ENCODE peak calls at places on chromosome 14, in eight cellular contexts. One of them, this sample, is unnamed.
A peak's percentile ranks its signal among the peaks of the same experiment; 100 is the strongest.

GRCh38 chr14:68199465-68200145 is 380.0 kb downstream of the RAD51B start:
- DNase-seq in left ventricle myocardium inferior: peak; percentile 18
- DNase-seq in fibroblast of lung: no peak
- DNase-seq in mammary epithelial cell: no peak
- DNase-seq in WERI-Rb-1: no peak
- DNase-seq in brain microvascular endothelial cell: peak; percentile 82
- DNase-seq in heart right ventricle: peak; percentile 16
- DNase-seq in CD4-positive, alpha-beta T cell: no peak
- DNase-seq in this sample: no peak

GRCh38 chr14:30034049-30034635 is 106.5 kb upstream of the PRKD1 start:
- DNase-seq in mammary epithelial cell: no peak
- DNase-seq in heart right ventricle: no peak
- DNase-seq in left ventricle myocardium inferior: no peak
- DNase-seq in fibroblast of lung: peak; percentile 6
- DNase-seq in brain microvascular endothelial cell: no peak
- DNase-seq in WERI-Rb-1: no peak
- DNase-seq in CD4-positive, alpha-beta T cell: no peak
- DNase-seq in this sample: no peak

GRCh38 chr14:103055693-103056092 is 1.7 kb downstream of the CDC42BPB start:
- DNase-seq in left ventricle myocardium inferior: no peak
- DNase-seq in fibroblast of lung: no peak
- DNase-seq in mammary epithelial cell: no peak
- DNase-seq in brain microvascular endothelial cell: no peak
- DNase-seq in heart right ventricle: no peak
- DNase-seq in CD4-positive, alpha-beta T cell: no peak
- DNase-seq in WERI-Rb-1: no peak
- DNase-seq in this sample: no peak

GRCh38 chr14:103676881-103677675 is 38.2 kb downstream of the XRCC3 start:
- DNase-seq in WERI-Rb-1: no peak
- DNase-seq in left ventricle myocardium inferior: no peak
- DNase-seq in brain microvascular endothelial cell: no peak
- DNase-seq in heart right ventricle: no peak
- DNase-seq in mammary epithelial cell: no peak
- DNase-seq in CD4-positive, alpha-beta T cell: no peak
- DNase-seq in fibroblast of lung: no peak
- DNase-seq in this sample: no peak

GRCh38 chr14:66001356-66001755 is 484.8 kb upstream of the CCDC196 start:
- DNase-seq in mammary epithelial cell: no peak
- DNase-seq in WERI-Rb-1: no peak
- DNase-seq in heart right ventricle: no peak
- DNase-seq in fibroblast of lung: no peak
- DNase-seq in CD4-positive, alpha-beta T cell: no peak
- DNase-seq in brain microvascular endothelial cell: no peak
- DNase-seq in left ventricle myocardium inferior: no peak
- DNase-seq in this sample: no peak

GRCh38 chr14:29039171-29039570 is 272.6 kb downstream of the FOXG1 start:
- DNase-seq in brain microvascular endothelial cell: no peak
- DNase-seq in CD4-positive, alpha-beta T cell: no peak
- DNase-seq in fibroblast of lung: peak; percentile 20
- DNase-seq in WERI-Rb-1: no peak
- DNase-seq in mammary epithelial cell: no peak
- DNase-seq in heart right ventricle: no peak
- DNase-seq in left ventricle myocardium inferior: no peak
- DNase-seq in this sample: no peak

GRCh38 chr14:87522575-87522974 is 470.4 kb downstream of the GALC start:
- DNase-seq in mammary epithelial cell: peak; percentile 66
- DNase-seq in CD4-positive, alpha-beta T cell: no peak
- DNase-seq in brain microvascular endothelial cell: no peak
- DNase-seq in WERI-Rb-1: peak; percentile 43
- DNase-seq in left ventricle myocardium inferior: no peak
- DNase-seq in fibroblast of lung: no peak
- DNase-seq in heart right ventricle: no peak
- DNase-seq in this sample: peak; percentile 15

GRCh38 chr14:69005432-69006148 is 26.5 kb upstream of the ACTN1 start:
- DNase-seq in CD4-positive, alpha-beta T cell: no peak
- DNase-seq in left ventricle myocardium inferior: peak; percentile 22
- DNase-seq in fibroblast of lung: peak; percentile 77
- DNase-seq in mammary epithelial cell: peak; percentile 88
- DNase-seq in heart right ventricle: peak; percentile 29
- DNase-seq in WERI-Rb-1: no peak
- DNase-seq in brain microvascular endothelial cell: peak; percentile 89
- DNase-seq in this sample: peak; percentile 95

GRCh38 chr14:93941293-93941910 is 14.3 kb downstream of the FAM181A start:
- DNase-seq in left ventricle myocardium inferior: no peak
- DNase-seq in CD4-positive, alpha-beta T cell: no peak
- DNase-seq in brain microvascular endothelial cell: peak; percentile 80
- DNase-seq in WERI-Rb-1: no peak
- DNase-seq in mammary epithelial cell: peak; percentile 96
- DNase-seq in fibroblast of lung: peak; percentile 68
- DNase-seq in heart right ventricle: no peak
- DNase-seq in this sample: peak; percentile 81

GRCh38 chr14:104975481-104976197 is 2.5 kb downstream of the AHNAK2 start:
- DNase-seq in heart right ventricle: no peak
- DNase-seq in WERI-Rb-1: peak; percentile 46
- DNase-seq in left ventricle myocardium inferior: peak; percentile 14
- DNase-seq in mammary epithelial cell: no peak
- DNase-seq in CD4-positive, alpha-beta T cell: no peak
- DNase-seq in brain microvascular endothelial cell: no peak
- DNase-seq in fibroblast of lung: no peak
- DNase-seq in this sample: no peak

GRCh38 chr14:37397941-37398215 is 197.2 kb downstream of the FOXA1 start:
- DNase-seq in CD4-positive, alpha-beta T cell: no peak
- DNase-seq in fibroblast of lung: no peak
- DNase-seq in WERI-Rb-1: no peak
- DNase-seq in left ventricle myocardium inferior: no peak
- DNase-seq in brain microvascular endothelial cell: no peak
- DNase-seq in heart right ventricle: no peak
- DNase-seq in mammary epithelial cell: no peak
- DNase-seq in this sample: no peak

GRCh38 chr14:79809849-79810612 is 401.3 kb downstream of the DIO2 start:
- DNase-seq in CD4-positive, alpha-beta T cell: no peak
- DNase-seq in fibroblast of lung: peak; percentile 8
- DNase-seq in mammary epithelial cell: no peak
- DNase-seq in WERI-Rb-1: peak; percentile 39
- DNase-seq in left ventricle myocardium inferior: no peak
- DNase-seq in heart right ventricle: no peak
- DNase-seq in brain microvascular endothelial cell: peak; percentile 45
- DNase-seq in this sample: no peak

GRCh38 chr14:78253986-78254385 is 83.8 kb downstream of the NRXN3 start:
- DNase-seq in CD4-positive, alpha-beta T cell: no peak
- DNase-seq in fibroblast of lung: no peak
- DNase-seq in mammary epithelial cell: peak; percentile 63
- DNase-seq in brain microvascular endothelial cell: peak; percentile 11
- DNase-seq in heart right ventricle: no peak
- DNase-seq in left ventricle myocardium inferior: no peak
- DNase-seq in WERI-Rb-1: no peak
- DNase-seq in this sample: peak; percentile 83

GRCh38 chr14:56422703-56423213 is 156.8 kb upstream of the TMEM260 start:
- DNase-seq in left ventricle myocardium inferior: peak; percentile 24
- DNase-seq in WERI-Rb-1: peak; percentile 41
- DNase-seq in CD4-positive, alpha-beta T cell: no peak
- DNase-seq in fibroblast of lung: peak; percentile 87
- DNase-seq in mammary epithelial cell: peak; percentile 32
- DNase-seq in brain microvascular endothelial cell: peak; percentile 73
- DNase-seq in heart right ventricle: peak; percentile 11
- DNase-seq in this sample: peak; percentile 56

GRCh38 chr14:22185191-22185590 is 403.8 kb downstream of the DAD1 start:
- DNase-seq in heart right ventricle: no peak
- DNase-seq in CD4-positive, alpha-beta T cell: no peak
- DNase-seq in left ventricle myocardium inferior: no peak
- DNase-seq in WERI-Rb-1: no peak
- DNase-seq in fibroblast of lung: peak; percentile 46
- DNase-seq in brain microvascular endothelial cell: peak; percentile 76
- DNase-seq in mammary epithelial cell: peak; percentile 25
- DNase-seq in this sample: no peak

DNA sequence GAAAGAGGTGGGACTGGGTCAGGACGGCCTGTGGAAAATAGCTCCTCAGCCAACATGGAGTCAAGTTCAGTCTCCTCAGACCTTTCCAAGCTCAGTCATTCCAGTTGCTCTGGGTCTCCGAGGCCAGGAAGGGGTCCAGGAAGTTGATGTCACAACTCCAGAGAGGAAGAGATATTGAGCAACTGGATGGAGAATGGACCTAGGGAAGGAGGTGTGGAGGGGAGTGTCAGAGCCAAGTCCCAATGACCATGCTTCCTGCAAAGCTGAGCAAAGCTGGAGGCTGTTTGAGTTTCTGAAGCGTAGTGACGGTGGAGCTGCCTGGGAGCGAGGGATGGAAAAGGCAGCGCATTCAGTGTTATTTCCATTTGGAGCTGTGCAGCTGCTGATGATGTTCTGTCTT is 86.1 kb downstream of the SLC24A4 start:
- DNase-seq in CD4-positive, alpha-beta T cell: no peak
- DNase-seq in WERI-Rb-1: no peak
- DNase-seq in left ventricle myocardium inferior: peak; percentile 22
- DNase-seq in heart right ventricle: no peak
- DNase-seq in brain microvascular endothelial cell: no peak
- DNase-seq in mammary epithelial cell: no peak
- DNase-seq in fibroblast of lung: no peak
- DNase-seq in this sample: no peak
- H3K27ac ChIP-seq in CD4-positive, alpha-beta T cell: no peak overlapping the region
- H3K27ac ChIP-seq in WERI-Rb-1: no peak overlapping the region
- H3K27ac ChIP-seq in left ventricle myocardium inferior: peak overlapping the region; percentile 30
- H3K27ac ChIP-seq in heart right ventricle: no peak overlapping the region
- H3K27ac ChIP-seq in brain microvascular endothelial cell: no peak overlapping the region
- H3K27ac ChIP-seq in mammary epithelial cell: no peak overlapping the region
- H3K27ac ChIP-seq in fibroblast of lung: no peak overlapping the region
- H3K27ac ChIP-seq in this sample: no peak overlapping the region

DNA sequence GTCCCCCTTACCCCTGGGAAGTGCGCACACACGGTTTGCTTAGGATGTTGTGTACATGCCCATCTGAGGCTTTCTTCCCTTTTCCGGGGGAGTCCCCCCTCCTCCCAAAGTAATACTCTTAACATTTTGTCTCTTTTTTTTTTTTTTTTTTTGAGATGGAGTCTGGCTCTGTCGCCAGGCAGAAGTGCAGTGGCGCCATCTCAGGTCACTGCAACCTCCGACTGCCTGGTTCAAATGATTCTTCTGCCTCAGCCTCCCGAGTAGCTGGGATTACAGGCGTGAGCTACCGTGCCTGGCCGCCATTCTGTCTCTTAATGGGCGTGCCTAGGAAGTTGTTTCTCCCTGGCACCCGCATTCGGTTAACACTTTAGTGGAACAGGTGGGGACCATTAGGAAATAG is 4.5 kb upstream of the GMFB start:
- DNase-seq in heart right ventricle: no peak
- DNase-seq in mammary epithelial cell: no peak
- DNase-seq in brain microvascular endothelial cell: no peak
- DNase-seq in left ventricle myocardium inferior: no peak
- DNase-seq in fibroblast of lung: no peak
- DNase-seq in CD4-positive, alpha-beta T cell: no peak
- DNase-seq in WERI-Rb-1: peak; percentile 30
- DNase-seq in this sample: no peak
- TF ChIP-seq CTCF in heart right ventricle: no peak
- TF ChIP-seq CTCF in mammary epithelial cell: peak; percentile 20
- TF ChIP-seq CTCF in brain microvascular endothelial cell: no peak
- TF ChIP-seq CTCF in left ventricle myocardium inferior: no peak
- TF ChIP-seq CTCF in fibroblast of lung: no peak
- TF ChIP-seq CTCF in CD4-positive, alpha-beta T cell: no peak
- TF ChIP-seq CTCF in WERI-Rb-1: peak; percentile 25
- TF ChIP-seq CTCF in this sample: no peak

GRCh38 chr14:54653764-54654469 is 87.0 kb downstream of the SAMD4A start:
- DNase-seq in WERI-Rb-1: peak; percentile 72
- DNase-seq in left ventricle myocardium inferior: peak; percentile 55
- DNase-seq in mammary epithelial cell: peak; percentile 55
- DNase-seq in brain microvascular endothelial cell: peak; percentile 81
- DNase-seq in fibroblast of lung: peak; percentile 71
- DNase-seq in heart right ventricle: peak; percentile 46
- DNase-seq in CD4-positive, alpha-beta T cell: no peak
- DNase-seq in this sample: no peak
- H3K27ac ChIP-seq in WERI-Rb-1: peak overlapping the region; percentile 43
- H3K27ac ChIP-seq in left ventricle myocardium inferior: peak overlapping the region; percentile 90
- H3K27ac ChIP-seq in mammary epithelial cell: peak overlapping the region; percentile 33
- H3K27ac ChIP-seq in brain microvascular endothelial cell: peak overlapping the region; percentile 94
- H3K27ac ChIP-seq in fibroblast of lung: peak overlapping the region; percentile 96
- H3K27ac ChIP-seq in heart right ventricle: peak overlapping the region; percentile 84
- H3K27ac ChIP-seq in CD4-positive, alpha-beta T cell: no peak overlapping the region
- H3K27ac ChIP-seq in this sample: no peak overlapping the region

GRCh38 chr14:32761381-32761968 is 177.2 kb upstream of the NPAS3 start:
- DNase-seq in brain microvascular endothelial cell: peak; percentile 63
- DNase-seq in fibroblast of lung: peak; percentile 21
- DNase-seq in CD4-positive, alpha-beta T cell: no peak
- DNase-seq in WERI-Rb-1: no peak
- DNase-seq in heart right ventricle: no peak
- DNase-seq in mammary epithelial cell: no peak
- DNase-seq in left ventricle myocardium inferior: no peak
- DNase-seq in this sample: peak; percentile 2

GRCh38 chr14:32754209-32754608 is 184.5 kb upstream of the NPAS3 start:
- DNase-seq in CD4-positive, alpha-beta T cell: no peak
- DNase-seq in heart right ventricle: no peak
- DNase-seq in left ventricle myocardium inferior: no peak
- DNase-seq in brain microvascular endothelial cell: no peak
- DNase-seq in fibroblast of lung: no peak
- DNase-seq in mammary epithelial cell: no peak
- DNase-seq in WERI-Rb-1: no peak
- DNase-seq in this sample: no peak

GRCh38 chr14:32756173-32756572 is 182.5 kb upstream of the NPAS3 start:
- DNase-seq in left ventricle myocardium inferior: no peak
- DNase-seq in brain microvascular endothelial cell: no peak
- DNase-seq in fibroblast of lung: no peak
- DNase-seq in WERI-Rb-1: no peak
- DNase-seq in mammary epithelial cell: no peak
- DNase-seq in heart right ventricle: no peak
- DNase-seq in CD4-positive, alpha-beta T cell: no peak
- DNase-seq in this sample: no peak

GRCh38 chr14:32757568-32757967 is 181.1 kb upstream of the NPAS3 start:
- DNase-seq in mammary epithelial cell: no peak
- DNase-seq in fibroblast of lung: no peak
- DNase-seq in heart right ventricle: no peak
- DNase-seq in left ventricle myocardium inferior: no peak
- DNase-seq in CD4-positive, alpha-beta T cell: no peak
- DNase-seq in brain microvascular endothelial cell: no peak
- DNase-seq in WERI-Rb-1: no peak
- DNase-seq in this sample: no peak

GRCh38 chr14:32756775-32757174 is 181.9 kb upstream of the NPAS3 start:
- DNase-seq in left ventricle myocardium inferior: no peak
- DNase-seq in brain microvascular endothelial cell: no peak
- DNase-seq in CD4-positive, alpha-beta T cell: no peak
- DNase-seq in fibroblast of lung: no peak
- DNase-seq in heart right ventricle: no peak
- DNase-seq in mammary epithelial cell: no peak
- DNase-seq in WERI-Rb-1: no peak
- DNase-seq in this sample: no peak
- TF ChIP-seq CTCF in left ventricle myocardium inferior: no peak
- TF ChIP-seq CTCF in brain microvascular endothelial cell: no peak
- TF ChIP-seq CTCF in CD4-positive, alpha-beta T cell: no peak
- TF ChIP-seq CTCF in fibroblast of lung: no peak
- TF ChIP-seq CTCF in heart right ventricle: no peak
- TF ChIP-seq CTCF in mammary epithelial cell: no peak
- TF ChIP-seq CTCF in WERI-Rb-1: no peak
- TF ChIP-seq CTCF in this sample: no peak

DNA sequence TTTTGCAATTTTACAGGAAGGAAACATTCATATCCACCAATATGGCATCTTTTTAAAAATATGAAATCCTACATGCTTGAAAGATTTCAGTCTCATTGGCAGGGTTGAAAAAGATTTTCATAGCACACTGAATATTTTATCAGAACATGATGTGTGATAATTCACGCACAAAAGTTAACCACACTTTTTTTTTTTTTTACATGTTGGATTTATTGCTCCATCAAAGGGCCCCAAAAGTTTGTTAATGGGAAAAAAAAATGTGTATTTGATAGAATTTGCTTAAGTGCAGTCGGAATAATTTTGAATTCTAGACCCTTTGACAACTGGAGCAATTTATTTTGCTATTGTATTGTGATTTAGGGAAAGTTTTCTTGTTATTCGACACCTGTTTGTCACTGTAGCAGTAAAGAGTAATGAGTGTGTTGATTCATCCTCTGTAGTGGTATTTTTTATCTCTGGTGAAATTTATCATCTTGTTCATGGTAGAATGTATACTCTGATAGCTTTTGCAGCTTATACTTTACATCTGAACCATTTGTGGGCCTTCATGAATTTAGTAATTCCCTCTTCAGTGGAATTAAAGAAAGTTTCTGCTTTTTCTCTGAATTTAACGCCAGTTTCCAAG is 1.1 kb downstream of the EML1 start:
- DNase-seq in CD4-positive, alpha-beta T cell: no peak
- DNase-seq in fibroblast of lung: no peak
- DNase-seq in WERI-Rb-1: no peak
- DNase-seq in left ventricle myocardium inferior: no peak
- DNase-seq in mammary epithelial cell: no peak
- DNase-seq in brain microvascular endothelial cell: no peak
- DNase-seq in heart right ventricle: no peak
- DNase-seq in this sample: no peak
- H3K27ac ChIP-seq in CD4-positive, alpha-beta T cell: no peak overlapping the region
- H3K27ac ChIP-seq in fibroblast of lung: peak overlapping the region; percentile 69
- H3K27ac ChIP-seq in WERI-Rb-1: peak overlapping the region; percentile 61
- H3K27ac ChIP-seq in left ventricle myocardium inferior: peak overlapping the region; percentile 69
- H3K27ac ChIP-seq in mammary epithelial cell: no peak overlapping the region
- H3K27ac ChIP-seq in brain microvascular endothelial cell: no peak overlapping the region
- H3K27ac ChIP-seq in heart right ventricle: no peak overlapping the region
- H3K27ac ChIP-seq in this sample: no peak overlapping the region